ENCODE peak calls at places on chromosomes 1 and 21, in eight cellular contexts. J is posterior vena cava, H is SK-N-MC, G is GM10248, N is H9, F is dermis blood vessel endothelial cell, V is T-helper 2 cell, R is AG04450. X is an unnamed sample.

GRCh38 chr21:43325968-43326367 is 101.0 kb downstream of the SIK1 start:
- DNase-seq in J (no peak), H (no peak), G (no peak), N (no peak), F (no peak), V (no peak), R (no peak), X (peak)

GRCh38 chr1:12554521-12555305 is 63.3 kb downstream of the DHRS3 start:
- DNase-seq in J (peak), H (no peak), G (no peak), N (no peak), F (no peak), V (no peak), R (no peak), X (no peak)

GRCh38 chr1:174659823-174660222 is 212.1 kb downstream of the GPR52 start:
- DNase-seq in J (no peak), H (no peak), G (no peak), N (no peak), F (peak), V (no peak), R (no peak), X (peak)

GRCh38 chr1:48216941-48217340 is 5.6 kb upstream of the SLC5A9 start:
- DNase-seq in J (no peak), H (no peak), G (no peak), N (peak), F (no peak), V (no peak), R (no peak), X (no peak)

GRCh38 chr1:244137725-244138124 is 86.6 kb downstream of the ZBTB18 start:
- DNase-seq in J (no peak), H (no peak), G (no peak), N (no peak), F (peak), V (no peak), R (no peak), X (peak)

GRCh38 chr1:211345719-211346118 is 19.1 kb downstream of the TRAF5 start:
- DNase-seq in J (no peak), H (no peak), G (no peak), N (peak), F (no peak), V (no peak), R (no peak), X (no peak)

GRCh38 chr1:6704746-6705145 is 3.1 kb upstream of the DNAJC11 start:
- DNase-seq in J (no peak), H (no peak), G (no peak), N (no peak), F (no peak), V (no peak), R (no peak), X (no peak)

GRCh38 chr21:39934895-39935294 is 67.7 kb downstream of the PCP4 start:
- DNase-seq in J (no peak), H (no peak), G (no peak), N (no peak), F (no peak), V (no peak), R (no peak), X (no peak)

GRCh38 chr1:196181594-196181878 is 426.7 kb downstream of the KCNT2 start:
- DNase-seq in J (no peak), H (no peak), G (no peak), N (no peak), F (peak), V (no peak), R (no peak), X (peak)

GRCh38 chr21:16279658-16280581 is 550.1 kb downstream of the USP25 start:
- DNase-seq in J (peak), H (no peak), G (no peak), N (no peak), F (peak), V (no peak), R (peak), X (no peak)

GRCh38 chr1:96730574-96731298 is 9.2 kb downstream of the PTBP2 start:
- DNase-seq in J (no peak), H (no peak), G (no peak), N (no peak), F (no peak), V (no peak), R (no peak), X (no peak)

GRCh38 chr1:10196991-10197390 is 13.4 kb upstream of the KIF1B start:
- DNase-seq in J (no peak), H (no peak), G (no peak), N (no peak), F (no peak), V (no peak), R (peak), X (no peak)

GRCh38 chr1:51268675-51269033 is 32.6 kb downstream of the RNF11 start:
- DNase-seq in J (no peak), H (no peak), G (no peak), N (no peak), F (no peak), V (no peak), R (no peak), X (no peak)

GRCh38 chr1:221097479-221098281 is 218.4 kb downstream of the HLX start:
- DNase-seq in J (no peak), H (no peak), G (no peak), N (no peak), F (no peak), V (no peak), R (peak), X (no peak)

GRCh38 chr21:44712203-44713028 is 1.0 kb upstream of the TSPEAR start:
- DNase-seq in J (peak), H (no peak), G (no peak), N (peak), F (no peak), V (no peak), R (no peak), X (no peak)

GRCh38 chr1:159909381-159909780 is 9.4 kb upstream of the CFAP45 start:
- DNase-seq in J (no peak), H (no peak), G (no peak), N (no peak), F (no peak), V (no peak), R (no peak), X (no peak)

GRCh38 chr1:58919226-58919985 is 135.6 kb upstream of the JUN start:
- DNase-seq in J (no peak), H (no peak), G (no peak), N (no peak), F (no peak), V (no peak), R (no peak), X (no peak)

GRCh38 chr1:210239295-210240155 is 6.9 kb downstream of the SERTAD4 start:
- DNase-seq in J (no peak), H (peak), G (no peak), N (no peak), F (peak), V (no peak), R (peak), X (peak)

GRCh38 chr1:110207831-110208230 is 2.3 kb upstream of the KCNC4 start:
- DNase-seq in J (no peak), H (no peak), G (peak), N (peak), F (peak), V (peak), R (no peak), X (peak)

GRCh38 chr1:168146160-168146539 is 9.4 kb upstream of the GPR161 start:
- DNase-seq in J (no peak), H (no peak), G (no peak), N (no peak), F (no peak), V (no peak), R (no peak), X (no peak)

GRCh38 chr1:41580021-41580420 is 95.5 kb upstream of the EDN2 start:
- DNase-seq in J (peak), H (no peak), G (no peak), N (no peak), F (no peak), V (no peak), R (no peak), X (no peak)

GRCh38 chr1:109623601-109624161 is 4.0 kb downstream of the AMPD2 start:
- DNase-seq in J (no peak), H (no peak), G (peak), N (peak), F (no peak), V (no peak), R (no peak), X (no peak)

GRCh38 chr1:27668808-27669723 is 2.9 kb downstream of the IFI6 start:
- DNase-seq in J (peak), H (no peak), G (peak), N (peak), F (peak), V (peak), R (no peak), X (peak)

GRCh38 chr1:101388904-101389546 is 152.2 kb downstream of the S1PR1 start:
- DNase-seq in J (no peak), H (no peak), G (peak), N (no peak), F (no peak), V (no peak), R (no peak), X (no peak)

GRCh38 chr1:103514920-103515503 is 10.5 kb upstream of the RNPC3 start:
- DNase-seq in J (no peak), H (peak), G (peak), N (no peak), F (peak), V (no peak), R (no peak), X (peak)

GRCh38 chr1:246219508-246220030 is 287.5 kb downstream of the SMYD3 start:
- DNase-seq in J (no peak), H (no peak), G (peak), N (peak), F (no peak), V (no peak), R (no peak), X (no peak)

GRCh38 chr1:187261637-187262036 is 432.9 kb downstream of the PLA2G4A start:
- DNase-seq in J (no peak), H (no peak), G (no peak), N (no peak), F (no peak), V (no peak), R (peak), X (no peak)

GRCh38 chr1:227729881-227730629 is 5.0 kb downstream of the JMJD4 start:
- DNase-seq in J (peak), H (peak), G (peak), N (peak), F (peak), V (no peak), R (peak), X (peak)

GRCh38 chr21:45330075-45330781 is 42.5 kb upstream of the POFUT2 start:
- DNase-seq in J (peak), H (no peak), G (no peak), N (peak), F (no peak), V (no peak), R (peak), X (no peak)

X was measured in dermis microvascular lymphatic vessel endothelial cell.